ENCODE peak calls at places on chromosomes 12 and 14, in six cellular contexts. One of them, this sample, is unnamed.

GRCh38 chr12:72273851-72274284 is 1.7 kb downstream of the TRHDE start:
- DNase-seq in GM12878: no peak
- DNase-seq in IMR-90: no peak
- DNase-seq in HepG2: no peak
- DNase-seq in A549: no peak
- DNase-seq in HEK293T: no peak
- DNase-seq in this sample: no peak

GRCh38 chr12:113805673-113806072 is 160.5 kb downstream of the RBM19 start:
- DNase-seq in HepG2: no peak
- DNase-seq in HEK293T: no peak
- DNase-seq in IMR-90: no peak
- DNase-seq in A549: no peak
- DNase-seq in GM12878: no peak
- DNase-seq in this sample: no peak

GRCh38 chr12:3207174-3207573 is 130.0 kb downstream of the TSPAN9 start:
- DNase-seq in A549: no peak
- DNase-seq in GM12878: no peak
- DNase-seq in HEK293T: no peak
- DNase-seq in IMR-90: no peak
- DNase-seq in HepG2: no peak
- DNase-seq in this sample: no peak

GRCh38 chr12:70444903-70445302 is 78.8 kb downstream of the KCNMB4 start:
- DNase-seq in HepG2: no peak
- DNase-seq in A549: no peak
- DNase-seq in HEK293T: no peak
- DNase-seq in IMR-90: no peak
- DNase-seq in GM12878: no peak
- DNase-seq in this sample: no peak

GRCh38 chr14:77862154-77862783 is 62.4 kb downstream of the ADCK1 start:
- DNase-seq in IMR-90: peak
- DNase-seq in A549: peak
- DNase-seq in GM12878: peak
- DNase-seq in HepG2: peak
- DNase-seq in HEK293T: peak
- DNase-seq in this sample: peak

GRCh38 chr12:480831-481230 is 21.1 kb downstream of the B4GALNT3 start:
- DNase-seq in IMR-90: peak
- DNase-seq in GM12878: no peak
- DNase-seq in A549: no peak
- DNase-seq in HEK293T: no peak
- DNase-seq in HepG2: no peak
- DNase-seq in this sample: no peak

GRCh38 chr14:22491683-22492483 is 97.1 kb downstream of the DAD1 start:
- DNase-seq in HepG2: no peak
- DNase-seq in HEK293T: no peak
- DNase-seq in A549: no peak
- DNase-seq in GM12878: no peak
- DNase-seq in IMR-90: no peak
- DNase-seq in this sample: no peak

GRCh38 chr12:29350080-29350479 is 30.9 kb downstream of the ERGIC2 start:
- DNase-seq in HepG2: peak
- DNase-seq in IMR-90: peak
- DNase-seq in GM12878: no peak
- DNase-seq in A549: no peak
- DNase-seq in HEK293T: peak
- DNase-seq in this sample: no peak

GRCh38 chr12:123034022-123034541 is 53.6 kb downstream of the ARL6IP4 start:
- DNase-seq in A549: no peak
- DNase-seq in HepG2: no peak
- DNase-seq in GM12878: no peak
- DNase-seq in IMR-90: no peak
- DNase-seq in HEK293T: no peak
- DNase-seq in this sample: peak

GRCh38 chr14:34843011-34843554 is 32.1 kb downstream of the BAZ1A start:
- DNase-seq in A549: peak
- DNase-seq in HEK293T: no peak
- DNase-seq in HepG2: peak
- DNase-seq in IMR-90: peak
- DNase-seq in GM12878: peak
- DNase-seq in this sample: peak

GRCh38 chr14:37253905-37254304 is 56.2 kb downstream of the MIPOL1 start:
- DNase-seq in IMR-90: peak
- DNase-seq in HEK293T: no peak
- DNase-seq in HepG2: no peak
- DNase-seq in GM12878: no peak
- DNase-seq in A549: no peak
- DNase-seq in this sample: no peak

GRCh38 chr12:132433641-132434395 is 56.1 kb upstream of the FBRSL1 start:
- DNase-seq in HEK293T: no peak
- DNase-seq in A549: no peak
- DNase-seq in HepG2: no peak
- DNase-seq in GM12878: no peak
- DNase-seq in IMR-90: no peak
- DNase-seq in this sample: no peak

GRCh38 chr14:54489318-54489683 is 521 bp upstream of the GMFB start:
- DNase-seq in A549: no peak
- DNase-seq in HEK293T: no peak
- DNase-seq in GM12878: no peak
- DNase-seq in IMR-90: no peak
- DNase-seq in HepG2: no peak
- DNase-seq in this sample: no peak

GRCh38 chr14:102215071-102215470 is 75.4 kb downstream of the WDR20 start:
- DNase-seq in HEK293T: no peak
- DNase-seq in HepG2: no peak
- DNase-seq in A549: no peak
- DNase-seq in IMR-90: peak
- DNase-seq in GM12878: no peak
- DNase-seq in this sample: no peak

GRCh38 chr12:104669851-104670337 is 213.1 kb downstream of the CHST11 start:
- DNase-seq in A549: no peak
- DNase-seq in GM12878: peak
- DNase-seq in HEK293T: no peak
- DNase-seq in IMR-90: peak
- DNase-seq in HepG2: no peak
- DNase-seq in this sample: no peak

GRCh38 chr12:89928467-89928866 is 219.8 kb upstream of the ATP2B1 start:
- DNase-seq in GM12878: no peak
- DNase-seq in IMR-90: no peak
- DNase-seq in HEK293T: no peak
- DNase-seq in A549: no peak
- DNase-seq in HepG2: no peak
- DNase-seq in this sample: no peak

GRCh38 chr14:70888151-70888499 is 19.1 kb upstream of the PCNX1 start:
- DNase-seq in GM12878: no peak
- DNase-seq in HepG2: no peak
- DNase-seq in IMR-90: no peak
- DNase-seq in HEK293T: no peak
- DNase-seq in A549: no peak
- DNase-seq in this sample: no peak

GRCh38 chr12:51905507-51906438 is 1.5 kb upstream of the ACVRL1 start:
- DNase-seq in IMR-90: peak
- DNase-seq in GM12878: no peak
- DNase-seq in A549: no peak
- DNase-seq in HepG2: no peak
- DNase-seq in HEK293T: no peak
- DNase-seq in this sample: peak

GRCh38 chr12:4858385-4858784 is 51.3 kb upstream of the KCNA1 start:
- DNase-seq in HEK293T: no peak
- DNase-seq in IMR-90: no peak
- DNase-seq in GM12878: no peak
- DNase-seq in HepG2: peak
- DNase-seq in A549: no peak
- DNase-seq in this sample: no peak

GRCh38 chr12:106953352-106954260 is 2.1 kb upstream of the TMEM263 start:
- DNase-seq in IMR-90: peak
- DNase-seq in A549: no peak
- DNase-seq in HepG2: no peak
- DNase-seq in HEK293T: no peak
- DNase-seq in GM12878: no peak
- DNase-seq in this sample: no peak

GRCh38 chr12:106955377-106956047 is at the start of gene TMEM263:
- DNase-seq in IMR-90: peak
- DNase-seq in HEK293T: peak
- DNase-seq in A549: peak
- DNase-seq in HepG2: peak
- DNase-seq in GM12878: peak
- DNase-seq in this sample: peak

GRCh38 chr12:106956048-106956935 is 585 bp downstream of the TMEM263 start:
- DNase-seq in IMR-90: peak
- DNase-seq in HEK293T: peak
- DNase-seq in HepG2: peak
- DNase-seq in A549: peak
- DNase-seq in GM12878: peak
- DNase-seq in this sample: peak

GRCh38 chr12:106957617-106958016 is 1.9 kb downstream of the TMEM263 start:
- DNase-seq in IMR-90: no peak
- DNase-seq in HepG2: no peak
- DNase-seq in HEK293T: no peak
- DNase-seq in A549: no peak
- DNase-seq in GM12878: no peak
- DNase-seq in this sample: no peak

DNA sequence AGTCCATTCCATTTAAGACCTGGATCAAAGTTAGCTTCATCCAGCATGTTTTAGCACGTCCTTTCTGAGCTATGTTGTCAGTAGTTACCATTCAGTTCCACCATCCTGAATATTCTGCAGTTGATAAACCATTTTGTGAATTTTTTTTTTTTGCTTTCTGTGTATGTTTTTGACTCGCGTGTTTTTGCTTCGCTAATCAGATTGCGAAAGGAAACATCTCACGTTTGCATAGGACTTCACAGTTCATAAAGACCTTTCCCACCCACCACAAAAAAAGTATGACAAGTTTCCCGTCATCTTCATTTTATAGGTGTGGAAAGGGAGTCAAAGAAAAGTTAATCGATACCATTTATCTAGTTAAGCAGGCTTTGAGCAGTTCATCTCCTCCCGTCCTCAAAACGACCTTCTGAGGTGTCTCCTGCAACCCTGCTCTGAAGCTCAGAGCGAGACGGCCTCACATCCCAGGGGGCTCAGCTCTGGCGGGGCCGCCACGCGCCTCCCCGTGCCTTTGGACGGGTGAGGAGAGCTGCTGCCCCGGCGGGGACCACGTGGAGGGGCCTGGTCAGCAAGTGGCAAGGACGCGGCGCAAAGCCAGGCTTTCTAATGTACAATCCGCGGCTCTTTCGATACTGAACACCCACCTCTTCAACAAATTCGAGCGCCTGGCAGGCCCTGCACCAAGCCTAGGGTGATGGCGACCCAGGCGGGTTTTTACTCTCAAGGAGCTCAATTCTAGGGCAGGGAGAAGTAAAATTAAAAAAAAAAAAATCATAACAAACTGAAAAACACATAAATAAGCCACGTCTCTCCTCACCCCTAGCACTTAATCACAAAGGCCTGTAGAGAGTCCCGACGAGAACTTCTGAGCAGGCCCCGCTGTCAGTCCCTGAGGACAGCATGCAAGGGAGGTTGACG is 988 bp upstream of the TMEM263 start:
- DNase-seq in A549: no peak
- DNase-seq in HEK293T: no peak
- DNase-seq in HepG2: no peak
- DNase-seq in IMR-90: peak
- DNase-seq in GM12878: no peak
- DNase-seq in this sample: peak
- TF ChIP-seq BHLHE40 in A549: no peak
- TF ChIP-seq BHLHE40 in HEK293T: no peak
- TF ChIP-seq BHLHE40 in HepG2: no peak
- TF ChIP-seq BHLHE40 in IMR-90: no peak
- TF ChIP-seq BHLHE40 in GM12878: no peak
- TF ChIP-seq BHLHE40 in this sample: peak

GRCh38 chr12:121784460-121784859 is 9.0 kb downstream of the RHOF start:
- DNase-seq in GM12878: no peak
- DNase-seq in HEK293T: no peak
- DNase-seq in IMR-90: peak
- DNase-seq in HepG2: no peak
- DNase-seq in A549: peak
- DNase-seq in this sample: no peak
- TF ChIP-seq BHLHE40 in GM12878: no peak
- TF ChIP-seq BHLHE40 in HEK293T: no peak
- TF ChIP-seq BHLHE40 in IMR-90: peak
- TF ChIP-seq BHLHE40 in HepG2: no peak
- TF ChIP-seq BHLHE40 in A549: no peak
- TF ChIP-seq BHLHE40 in this sample: no peak

GRCh38 chr14:43793579-43793978 is 713.5 kb downstream of the FSCB start:
- DNase-seq in IMR-90: no peak
- DNase-seq in A549: no peak
- DNase-seq in HEK293T: no peak
- DNase-seq in GM12878: no peak
- DNase-seq in HepG2: peak
- DNase-seq in this sample: no peak

GRCh38 chr14:43792980-43793379 is 714.1 kb downstream of the FSCB start:
- DNase-seq in A549: no peak
- DNase-seq in GM12878: no peak
- DNase-seq in HEK293T: no peak
- DNase-seq in HepG2: no peak
- DNase-seq in IMR-90: no peak
- DNase-seq in this sample: no peak

GRCh38 chr14:43790681-43791080 is 716.4 kb downstream of the FSCB start:
- DNase-seq in A549: no peak
- DNase-seq in IMR-90: no peak
- DNase-seq in GM12878: no peak
- DNase-seq in HepG2: no peak
- DNase-seq in HEK293T: no peak
- DNase-seq in this sample: no peak

GRCh38 chr14:43795600-43796228 is 711.4 kb downstream of the FSCB start:
- DNase-seq in GM12878: no peak
- DNase-seq in HEK293T: no peak
- DNase-seq in HepG2: peak
- DNase-seq in IMR-90: peak
- DNase-seq in A549: no peak
- DNase-seq in this sample: no peak
- TF ChIP-seq BHLHE40 in GM12878: no peak
- TF ChIP-seq BHLHE40 in HEK293T: no peak
- TF ChIP-seq BHLHE40 in HepG2: no peak
- TF ChIP-seq BHLHE40 in IMR-90: no peak
- TF ChIP-seq BHLHE40 in A549: no peak
- TF ChIP-seq BHLHE40 in this sample: no peak

DNA sequence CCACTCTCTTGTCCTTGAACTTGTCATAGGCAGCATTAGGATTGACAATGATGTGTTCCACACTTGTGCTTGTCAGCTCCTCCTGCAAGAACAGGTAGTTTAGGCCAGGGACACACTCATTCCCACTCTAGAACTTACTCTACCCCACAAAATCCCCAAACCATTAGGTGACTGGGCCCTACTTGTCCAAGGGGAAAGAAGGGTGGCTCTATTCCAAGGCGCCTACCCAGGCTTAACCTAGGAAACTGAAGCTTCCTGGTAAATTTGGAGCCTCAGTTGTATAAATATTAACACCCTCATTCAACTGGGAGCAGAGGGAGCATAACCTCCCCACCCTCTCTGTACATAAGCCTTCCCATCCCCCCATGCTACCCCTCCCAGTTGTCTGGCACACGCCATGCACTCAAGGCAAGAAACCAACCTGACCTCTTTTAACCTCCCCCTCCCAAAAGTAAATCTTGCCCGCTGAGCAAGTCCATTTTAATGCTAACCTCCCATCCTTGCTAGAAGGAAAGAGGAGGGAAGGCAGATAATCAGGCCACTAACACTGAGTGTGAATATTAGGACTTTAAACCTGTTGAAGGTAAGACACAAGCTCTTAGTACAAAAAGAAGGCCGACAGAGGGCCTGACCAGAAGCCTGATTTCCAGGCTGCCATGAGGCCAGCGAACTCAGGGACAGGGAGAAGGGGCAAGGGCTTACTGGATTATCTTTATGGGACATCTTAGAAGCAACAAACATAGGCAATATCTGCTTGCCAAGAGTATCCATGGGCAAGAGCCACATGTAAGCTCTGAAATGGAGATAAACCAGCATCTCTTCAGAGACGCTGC is 11.0 kb downstream of the DCTN2 start:
- DNase-seq in HepG2: no peak
- DNase-seq in GM12878: no peak
- DNase-seq in IMR-90: no peak
- DNase-seq in A549: no peak
- DNase-seq in HEK293T: no peak
- DNase-seq in this sample: no peak
- TF ChIP-seq BHLHE40 in HepG2: no peak
- TF ChIP-seq BHLHE40 in GM12878: no peak
- TF ChIP-seq BHLHE40 in IMR-90: no peak
- TF ChIP-seq BHLHE40 in A549: no peak
- TF ChIP-seq BHLHE40 in HEK293T: no peak
- TF ChIP-seq BHLHE40 in this sample: no peak